ENCODE peak calls at places on chromosomes 4 and X, in eight cellular contexts. Z is nephron progenitor cell, O is GM18507, C is naive B cell, A is activated T-cell treated with anti-CD3 and anti-CD28 coated beads for 1 hour, W is glutamatergic neuron, D is epithelial cell of esophagus, X is fibroblast of the conjunctiva. K is an unnamed sample.

GRCh38 chrX:40145001-40145631 is 47.4 kb upstream of the BCOR start:
- DNase-seq in Z (no peak), O (no peak), C (no peak), A (no peak), W (no peak), D (peak), X (no peak), K (peak)

GRCh38 chr4:24664956-24665355 is 80.6 kb upstream of the DHX15 start:
- DNase-seq in Z (no peak), O (no peak), C (no peak), A (no peak), W (no peak), D (no peak), X (peak), K (no peak)

GRCh38 chr4:124952601-124953000 is 240.1 kb upstream of the ANKRD50 start:
- DNase-seq in Z (no peak), O (no peak), C (no peak), A (no peak), W (no peak), D (no peak), X (no peak), K (no peak)

GRCh38 chr4:27023366-27023765 is 162.7 kb downstream of the STIM2 start:
- DNase-seq in Z (no peak), O (no peak), C (no peak), A (no peak), W (no peak), D (no peak), X (no peak), K (no peak)

GRCh38 chr4:153541426-153542096 is 75.4 kb downstream of the TMEM131L start:
- DNase-seq in Z (no peak), O (no peak), C (no peak), A (no peak), W (no peak), D (no peak), X (no peak), K (no peak)

GRCh38 chr4:23260510-23260909 is 567.8 kb downstream of the GBA3 start:
- DNase-seq in Z (no peak), O (no peak), C (no peak), A (no peak), W (no peak), D (no peak), X (no peak), K (no peak)

GRCh38 chr4:53365121-53365485 is 758 bp downstream of the SCFD2 start:
- DNase-seq in Z (no peak), O (no peak), C (no peak), A (no peak), W (no peak), D (peak), X (no peak), K (no peak)

GRCh38 chr4:73430188-73430587 is 5.8 kb upstream of the AFP start:
- DNase-seq in Z (no peak), O (no peak), C (no peak), A (no peak), W (no peak), D (no peak), X (no peak), K (no peak)

GRCh38 chrX:28668957-28669356 is 81.7 kb downstream of the IL1RAPL1 start:
- DNase-seq in Z (no peak), O (no peak), C (no peak), A (no peak), W (no peak), D (no peak), X (no peak), K (no peak)